ENCODE peak calls at places on chromosomes 3 and 15, in six cellular contexts. One of them, this sample, is unnamed.

GRCh38 chr15:70762469-70763119 is 764 bp downstream of the UACA start:
- DNase-seq in dorsolateral prefrontal cortex: no peak
- DNase-seq in ovary: peak; percentile 54
- DNase-seq in suprapubic skin: peak; percentile 81
- DNase-seq in mesendoderm: peak; percentile 49
- DNase-seq in HCT116: peak; percentile 8
- DNase-seq in this sample: no peak

GRCh38 chr3:124492824-124493223 is 237.4 kb upstream of the UMPS start:
- DNase-seq in mesendoderm: peak; percentile 90
- DNase-seq in ovary: no peak
- DNase-seq in HCT116: peak; percentile 54
- DNase-seq in suprapubic skin: no peak
- DNase-seq in dorsolateral prefrontal cortex: peak; percentile 60
- DNase-seq in this sample: no peak

GRCh38 chr3:79002465-79003372 is 765.1 kb downstream of the ROBO1 start:
- DNase-seq in mesendoderm: peak; percentile 39
- DNase-seq in HCT116: no peak
- DNase-seq in dorsolateral prefrontal cortex: no peak
- DNase-seq in ovary: no peak
- DNase-seq in suprapubic skin: no peak
- DNase-seq in this sample: no peak

GRCh38 chr3:174442317-174442682 is 416.8 kb upstream of the NAALADL2 start:
- DNase-seq in mesendoderm: no peak
- DNase-seq in suprapubic skin: no peak
- DNase-seq in ovary: no peak
- DNase-seq in dorsolateral prefrontal cortex: no peak
- DNase-seq in HCT116: no peak
- DNase-seq in this sample: no peak

GRCh38 chr3:126131881-126132750 is 48.2 kb upstream of the SLC41A3 start:
- DNase-seq in suprapubic skin: peak; percentile 44
- DNase-seq in dorsolateral prefrontal cortex: no peak
- DNase-seq in mesendoderm: no peak
- DNase-seq in ovary: peak; percentile 23
- DNase-seq in HCT116: no peak
- DNase-seq in this sample: no peak

GRCh38 chr3:182369861-182370260 is 423.4 kb upstream of the ATP11B start:
- DNase-seq in mesendoderm: no peak
- DNase-seq in suprapubic skin: no peak
- DNase-seq in HCT116: no peak
- DNase-seq in dorsolateral prefrontal cortex: no peak
- DNase-seq in ovary: no peak
- DNase-seq in this sample: no peak

GRCh38 chr3:21049368-21050062 is 701.5 kb downstream of the ZNF385D start:
- DNase-seq in mesendoderm: no peak
- DNase-seq in HCT116: no peak
- DNase-seq in ovary: no peak
- DNase-seq in suprapubic skin: no peak
- DNase-seq in dorsolateral prefrontal cortex: no peak
- DNase-seq in this sample: no peak

GRCh38 chr15:32688151-32688639 is 29.6 kb upstream of the GREM1 start:
- DNase-seq in ovary: no peak
- DNase-seq in HCT116: no peak
- DNase-seq in dorsolateral prefrontal cortex: no peak
- DNase-seq in mesendoderm: no peak
- DNase-seq in suprapubic skin: no peak
- DNase-seq in this sample: no peak

GRCh38 chr3:53845103-53845880 is 927 bp downstream of the CHDH start:
- DNase-seq in mesendoderm: peak; percentile 94
- DNase-seq in suprapubic skin: no peak
- DNase-seq in HCT116: peak; percentile 49
- DNase-seq in ovary: peak; percentile 77
- DNase-seq in dorsolateral prefrontal cortex: peak; percentile 37
- DNase-seq in this sample: no peak

GRCh38 chr3:101212740-101213139 is 107.6 kb downstream of the IMPG2 start:
- DNase-seq in suprapubic skin: no peak
- DNase-seq in ovary: no peak
- DNase-seq in HCT116: no peak
- DNase-seq in mesendoderm: no peak
- DNase-seq in dorsolateral prefrontal cortex: no peak
- DNase-seq in this sample: no peak

GRCh38 chr3:56957520-56957919 is 102.9 kb upstream of the SPATA12 start:
- DNase-seq in dorsolateral prefrontal cortex: no peak
- DNase-seq in ovary: no peak
- DNase-seq in HCT116: no peak
- DNase-seq in mesendoderm: no peak
- DNase-seq in suprapubic skin: no peak
- DNase-seq in this sample: no peak

GRCh38 chr3:151091685-151092352 is 6.4 kb downstream of the MED12L start:
- DNase-seq in ovary: no peak
- DNase-seq in suprapubic skin: no peak
- DNase-seq in mesendoderm: no peak
- DNase-seq in dorsolateral prefrontal cortex: no peak
- DNase-seq in HCT116: no peak
- DNase-seq in this sample: no peak

GRCh38 chr15:37806808-37807207 is 127.6 kb upstream of the TMCO5A start:
- DNase-seq in dorsolateral prefrontal cortex: no peak
- DNase-seq in mesendoderm: no peak
- DNase-seq in ovary: no peak
- DNase-seq in suprapubic skin: no peak
- DNase-seq in HCT116: no peak
- DNase-seq in this sample: no peak

GRCh38 chr15:51097553-51098330 is 3.0 kb upstream of the TNFAIP8L3 start:
- DNase-seq in mesendoderm: no peak
- DNase-seq in HCT116: no peak
- DNase-seq in ovary: no peak
- DNase-seq in dorsolateral prefrontal cortex: no peak
- DNase-seq in suprapubic skin: no peak
- DNase-seq in this sample: no peak

GRCh38 chr15:70374096-70374495 is 276.4 kb upstream of the TLE3 start:
- DNase-seq in dorsolateral prefrontal cortex: no peak
- DNase-seq in HCT116: no peak
- DNase-seq in ovary: no peak
- DNase-seq in mesendoderm: no peak
- DNase-seq in suprapubic skin: no peak
- DNase-seq in this sample: no peak

GRCh38 chr3:171865191-171865865 is 22.2 kb downstream of the TMEM212 start:
- DNase-seq in suprapubic skin: no peak
- DNase-seq in HCT116: no peak
- DNase-seq in ovary: no peak
- DNase-seq in dorsolateral prefrontal cortex: no peak
- DNase-seq in mesendoderm: no peak
- DNase-seq in this sample: no peak

GRCh38 chr3:113485161-113485609 is 29.8 kb downstream of the SPICE1 start:
- DNase-seq in suprapubic skin: no peak
- DNase-seq in HCT116: no peak
- DNase-seq in mesendoderm: peak; percentile 4
- DNase-seq in ovary: no peak
- DNase-seq in dorsolateral prefrontal cortex: no peak
- DNase-seq in this sample: no peak

GRCh38 chr3:52670621-52671521 is 14.8 kb downstream of the PBRM1 start:
- DNase-seq in ovary: peak; percentile 51
- DNase-seq in dorsolateral prefrontal cortex: no peak
- DNase-seq in HCT116: peak; percentile 96
- DNase-seq in suprapubic skin: no peak
- DNase-seq in mesendoderm: peak; percentile 72
- DNase-seq in this sample: no peak

GRCh38 chr15:77029166-77030041 is 34.5 kb downstream of the PSTPIP1 start:
- DNase-seq in HCT116: no peak
- DNase-seq in dorsolateral prefrontal cortex: peak; percentile 3
- DNase-seq in ovary: no peak
- DNase-seq in mesendoderm: no peak
- DNase-seq in suprapubic skin: peak; percentile 55
- DNase-seq in this sample: no peak

GRCh38 chr3:126900859-126901540 is 81.9 kb upstream of the PLXNA1 start:
- DNase-seq in mesendoderm: no peak
- DNase-seq in suprapubic skin: no peak
- DNase-seq in dorsolateral prefrontal cortex: no peak
- DNase-seq in HCT116: no peak
- DNase-seq in ovary: no peak
- DNase-seq in this sample: no peak

GRCh38 chr3:133742351-133743091 is 3.7 kb upstream of the TF start:
- DNase-seq in HCT116: peak; percentile 3
- DNase-seq in dorsolateral prefrontal cortex: no peak
- DNase-seq in ovary: no peak
- DNase-seq in mesendoderm: no peak
- DNase-seq in suprapubic skin: no peak
- DNase-seq in this sample: no peak

GRCh38 chr3:169044341-169045113 is 619.0 kb downstream of the MECOM start:
- DNase-seq in mesendoderm: no peak
- DNase-seq in suprapubic skin: no peak
- DNase-seq in dorsolateral prefrontal cortex: no peak
- DNase-seq in HCT116: no peak
- DNase-seq in ovary: no peak
- DNase-seq in this sample: no peak

GRCh38 chr3:53104762-53105161 is 25.5 kb downstream of the RFT1 start:
- DNase-seq in mesendoderm: no peak
- DNase-seq in dorsolateral prefrontal cortex: no peak
- DNase-seq in ovary: no peak
- DNase-seq in suprapubic skin: no peak
- DNase-seq in HCT116: no peak
- DNase-seq in this sample: no peak

GRCh38 chr3:40019371-40019770 is 210.0 kb downstream of the MYRIP start:
- DNase-seq in mesendoderm: no peak
- DNase-seq in suprapubic skin: no peak
- DNase-seq in ovary: no peak
- DNase-seq in dorsolateral prefrontal cortex: no peak
- DNase-seq in HCT116: no peak
- DNase-seq in this sample: no peak

GRCh38 chr3:186489507-186489906 is 54.7 kb downstream of the CRYGS start:
- DNase-seq in suprapubic skin: no peak
- DNase-seq in dorsolateral prefrontal cortex: no peak
- DNase-seq in mesendoderm: no peak
- DNase-seq in HCT116: no peak
- DNase-seq in ovary: no peak
- DNase-seq in this sample: no peak

GRCh38 chr3:156483426-156483825 is 71.5 kb downstream of the SSR3 start:
- DNase-seq in ovary: no peak
- DNase-seq in dorsolateral prefrontal cortex: no peak
- DNase-seq in mesendoderm: no peak
- DNase-seq in suprapubic skin: no peak
- DNase-seq in HCT116: peak; percentile 19
- DNase-seq in this sample: no peak

GRCh38 chr15:25474251-25474650 is 35.4 kb upstream of the UBE3A start:
- DNase-seq in suprapubic skin: no peak
- DNase-seq in mesendoderm: no peak
- DNase-seq in dorsolateral prefrontal cortex: no peak
- DNase-seq in ovary: no peak
- DNase-seq in HCT116: no peak
- DNase-seq in this sample: no peak

GRCh38 chr3:16513141-16514020 is at the start of gene RFTN1:
- DNase-seq in dorsolateral prefrontal cortex: no peak
- DNase-seq in mesendoderm: peak; percentile 61
- DNase-seq in HCT116: no peak
- DNase-seq in ovary: peak; percentile 74
- DNase-seq in suprapubic skin: peak; percentile 73
- DNase-seq in this sample: no peak
- H3K27ac ChIP-seq in dorsolateral prefrontal cortex: peak within 1 kb of the TSS; percentile 72
- H3K27ac ChIP-seq in mesendoderm: no peak within 1 kb of the TSS
- H3K27ac ChIP-seq in HCT116: peak within 1 kb of the TSS; percentile 26
- H3K27ac ChIP-seq in ovary: peak within 1 kb of the TSS; percentile 63
- H3K27ac ChIP-seq in suprapubic skin: peak within 1 kb of the TSS; percentile 78
- H3K27ac ChIP-seq in this sample: no peak within 1 kb of the TSS

DNA sequence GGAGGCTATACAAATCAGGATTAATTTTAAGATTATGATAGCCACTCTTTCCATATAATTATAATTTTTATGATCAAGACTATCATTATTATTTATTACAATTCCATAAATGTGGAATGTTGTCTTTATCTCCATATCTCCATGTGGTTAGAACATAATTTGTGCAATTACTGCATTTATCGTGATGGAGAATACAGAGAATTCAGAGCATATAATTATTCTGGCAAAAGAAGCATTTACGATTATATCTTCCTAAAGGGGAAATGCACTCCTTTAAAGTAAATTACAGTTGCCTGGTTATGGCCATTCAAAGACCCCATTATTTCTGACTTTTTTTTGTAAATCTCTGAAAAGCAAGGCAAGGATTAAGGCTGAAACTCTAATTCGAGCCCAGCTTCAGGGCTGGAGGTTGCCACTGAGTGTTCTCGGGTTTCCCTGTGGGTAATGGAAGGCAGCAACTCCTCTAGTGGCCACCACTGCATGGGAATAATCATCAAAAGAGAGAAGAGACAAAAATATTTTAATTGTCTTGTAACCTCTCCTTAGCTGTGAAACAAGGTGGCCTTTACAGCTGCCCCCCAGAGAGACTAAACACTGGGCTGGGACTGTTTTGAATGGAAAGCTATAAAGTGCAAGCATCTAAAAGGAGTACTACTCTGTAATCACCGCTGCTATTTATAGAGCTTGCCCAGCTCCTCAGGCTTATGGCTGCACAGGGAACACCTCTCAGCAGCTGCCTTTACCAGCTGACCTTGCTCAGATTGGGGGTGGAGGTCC is 59.8 kb upstream of the PRTG start:
- DNase-seq in HCT116: no peak
- DNase-seq in mesendoderm: no peak
- DNase-seq in ovary: no peak
- DNase-seq in suprapubic skin: no peak
- DNase-seq in dorsolateral prefrontal cortex: no peak
- DNase-seq in this sample: no peak
- H3K27ac ChIP-seq in HCT116: no peak overlapping the region
- H3K27ac ChIP-seq in mesendoderm: no peak overlapping the region
- H3K27ac ChIP-seq in ovary: no peak overlapping the region
- H3K27ac ChIP-seq in suprapubic skin: no peak overlapping the region
- H3K27ac ChIP-seq in dorsolateral prefrontal cortex: no peak overlapping the region
- H3K27ac ChIP-seq in this sample: no peak overlapping the region

GRCh38 chr3:123050666-123051065 is 16.2 kb upstream of the PDIA5 start:
- DNase-seq in mesendoderm: peak; percentile 47
- DNase-seq in ovary: no peak
- DNase-seq in dorsolateral prefrontal cortex: no peak
- DNase-seq in suprapubic skin: no peak
- DNase-seq in HCT116: no peak
- DNase-seq in this sample: no peak
- H3K27ac ChIP-seq in mesendoderm: no peak overlapping the region
- H3K27ac ChIP-seq in ovary: no peak overlapping the region
- H3K27ac ChIP-seq in dorsolateral prefrontal cortex: no peak overlapping the region
- H3K27ac ChIP-seq in suprapubic skin: no peak overlapping the region
- H3K27ac ChIP-seq in HCT116: no peak overlapping the region
- H3K27ac ChIP-seq in this sample: no peak overlapping the region

GRCh38 chr3:194908972-194909371 is 223.3 kb downstream of the FAM43A start:
- DNase-seq in HCT116: no peak
- DNase-seq in ovary: no peak
- DNase-seq in mesendoderm: no peak
- DNase-seq in suprapubic skin: no peak
- DNase-seq in dorsolateral prefrontal cortex: no peak
- DNase-seq in this sample: no peak

GRCh38 chr3:194906970-194907629 is 221.4 kb downstream of the FAM43A start:
- DNase-seq in HCT116: no peak
- DNase-seq in ovary: no peak
- DNase-seq in dorsolateral prefrontal cortex: no peak
- DNase-seq in mesendoderm: peak; percentile 32
- DNase-seq in suprapubic skin: no peak
- DNase-seq in this sample: no peak

GRCh38 chr3:194910414-194910979 is 224.8 kb downstream of the FAM43A start:
- DNase-seq in ovary: no peak
- DNase-seq in mesendoderm: no peak
- DNase-seq in suprapubic skin: no peak
- DNase-seq in dorsolateral prefrontal cortex: no peak
- DNase-seq in HCT116: no peak
- DNase-seq in this sample: no peak

GRCh38 chr3:194906229-194906629 is 220.5 kb downstream of the FAM43A start:
- DNase-seq in HCT116: no peak
- DNase-seq in suprapubic skin: no peak
- DNase-seq in mesendoderm: no peak
- DNase-seq in ovary: no peak
- DNase-seq in dorsolateral prefrontal cortex: no peak
- DNase-seq in this sample: no peak

GRCh38 chr3:194908432-194908966 is 222.8 kb downstream of the FAM43A start:
- DNase-seq in ovary: no peak
- DNase-seq in HCT116: no peak
- DNase-seq in suprapubic skin: no peak
- DNase-seq in dorsolateral prefrontal cortex: no peak
- DNase-seq in mesendoderm: no peak
- DNase-seq in this sample: no peak
- H3K27ac ChIP-seq in ovary: no peak overlapping the region
- H3K27ac ChIP-seq in HCT116: no peak overlapping the region
- H3K27ac ChIP-seq in suprapubic skin: no peak overlapping the region
- H3K27ac ChIP-seq in dorsolateral prefrontal cortex: no peak overlapping the region
- H3K27ac ChIP-seq in mesendoderm: no peak overlapping the region
- H3K27ac ChIP-seq in this sample: no peak overlapping the region